ENCODE peak calls at places on chromosomes 1 and 21, in five cellular contexts. A is left ventricle myocardium inferior, C is GM12878, F is body of pancreas, H is tibial artery. O is an unnamed sample.

GRCh38 chr1:27575861-27576331 is 28.0 kb downstream of the AHDC1 start:
- DNase-seq in A (peak), C (no peak), F (peak), H (peak), O (no peak)

GRCh38 chr1:8425150-8425780 is 107.4 kb downstream of the SLC45A1 start:
- DNase-seq in A (no peak), C (no peak), F (no peak), H (no peak), O (no peak)

GRCh38 chr1:226064816-226065248 is 2.3 kb downstream of the H3-3A start:
- DNase-seq in A (no peak), C (no peak), F (peak), H (peak), O (no peak)

GRCh38 chr1:201299968-201300367 is 16.7 kb downstream of the PKP1 start:
- DNase-seq in A (peak), C (no peak), F (peak), H (no peak), O (no peak)

GRCh38 chr1:208256556-208256955 is 12.4 kb upstream of the PLXNA2 start:
- DNase-seq in A (no peak), C (no peak), F (no peak), H (no peak), O (no peak)

GRCh38 chr1:156104065-156104810 is 10.3 kb upstream of the LMNA start:
- DNase-seq in A (peak), C (no peak), F (peak), H (peak), O (no peak)

GRCh38 chr1:154869351-154870116 is 547 bp downstream of the KCNN3 start:
- DNase-seq in A (peak), C (no peak), F (peak), H (no peak), O (no peak)

GRCh38 chr1:181255270-181255929 is 166.9 kb downstream of the IER5 start:
- DNase-seq in A (no peak), C (no peak), F (peak), H (no peak), O (no peak)

GRCh38 chr21:29737188-29737587 is 202.6 kb downstream of the GRIK1 start:
- DNase-seq in A (no peak), C (no peak), F (no peak), H (no peak), O (no peak)

GRCh38 chr1:21655748-21656147 is 13.4 kb downstream of the RAP1GAP start:
- DNase-seq in A (no peak), C (no peak), F (peak), H (no peak), O (no peak)

GRCh38 chr1:216221260-216221700 is 202.0 kb downstream of the USH2A start:
- DNase-seq in A (no peak), C (peak), F (peak), H (peak), O (peak)
- H3K4me3 ChIP-seq in A (peak), C (peak), F (peak), H (peak), O (peak)

GRCh38 chr1:25622526-25622925 is 5.9 kb downstream of the MAN1C1 start:
- DNase-seq in A (no peak), C (no peak), F (no peak), H (no peak), O (no peak)

GRCh38 chr1:25620211-25620610 is 3.6 kb downstream of the MAN1C1 start:
- DNase-seq in A (no peak), C (no peak), F (no peak), H (no peak), O (no peak)

GRCh38 chr1:25619101-25619890 is 2.7 kb downstream of the MAN1C1 start:
- DNase-seq in A (peak), C (no peak), F (peak), H (no peak), O (no peak)

GRCh38 chr1:25621876-25622275 is 5.3 kb downstream of the MAN1C1 start:
- DNase-seq in A (no peak), C (no peak), F (no peak), H (no peak), O (no peak)

DNA sequence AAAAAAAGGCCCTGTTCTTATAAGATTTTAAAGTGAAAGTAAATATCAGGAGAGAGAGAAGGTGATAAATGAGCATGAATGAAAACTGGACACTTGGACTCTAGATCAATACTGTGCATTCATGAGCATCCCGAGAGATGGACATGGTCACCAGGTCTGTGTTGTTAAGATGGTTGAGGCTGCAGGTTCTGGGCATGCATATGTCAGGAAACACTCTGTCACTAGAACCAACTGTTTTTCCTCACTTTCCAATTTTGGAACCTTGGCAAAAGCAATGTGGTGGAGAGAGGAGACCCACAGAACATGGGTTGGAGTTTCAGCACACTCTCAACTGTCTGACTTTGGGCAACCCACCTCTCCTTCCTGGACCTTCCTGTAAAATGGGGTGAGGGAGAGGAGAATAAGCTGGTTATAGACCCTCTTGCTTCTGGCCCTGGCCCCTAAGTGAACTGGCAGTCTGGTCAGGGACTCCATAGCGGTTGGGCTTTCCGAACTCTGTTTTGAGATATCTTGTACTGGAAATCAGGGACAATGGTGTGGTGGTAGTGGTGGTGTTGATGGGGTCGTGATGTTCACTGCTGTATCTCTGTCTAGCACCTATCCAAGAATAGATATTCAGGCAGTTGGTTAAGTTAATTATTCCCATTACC is 4.2 kb downstream of the MAN1C1 start:
- DNase-seq in A (no peak), C (no peak), F (no peak), H (no peak), O (no peak)
- H3K4me3 ChIP-seq in A (peak), C (no peak), F (no peak), H (no peak), O (no peak)

GRCh38 chr1:204102719-204103118 is 29.8 kb downstream of the SOX13 start:
- DNase-seq in A (no peak), C (no peak), F (no peak), H (no peak), O (no peak)
- H3K4me3 ChIP-seq in A (no peak), C (no peak), F (no peak), H (no peak), O (no peak)

GRCh38 chr1:184953600-184954219 is 20.6 kb downstream of the NIBAN1 start:
- DNase-seq in A (no peak), C (no peak), F (no peak), H (no peak), O (no peak)

GRCh38 chr1:184958554-184959353 is 15.6 kb downstream of the NIBAN1 start:
- DNase-seq in A (peak), C (no peak), F (no peak), H (no peak), O (no peak)

GRCh38 chr1:184950209-184950608 is 24.1 kb downstream of the NIBAN1 start:
- DNase-seq in A (no peak), C (no peak), F (no peak), H (no peak), O (no peak)

GRCh38 chr1:184959626-184960025 is 14.7 kb downstream of the NIBAN1 start:
- DNase-seq in A (no peak), C (no peak), F (no peak), H (no peak), O (no peak)

GRCh38 chr1:184954232-184954995 is 19.9 kb downstream of the NIBAN1 start:
- DNase-seq in A (no peak), C (no peak), F (no peak), H (no peak), O (no peak)
- H3K4me3 ChIP-seq in A (no peak), C (no peak), F (no peak), H (no peak), O (no peak)

DNA sequence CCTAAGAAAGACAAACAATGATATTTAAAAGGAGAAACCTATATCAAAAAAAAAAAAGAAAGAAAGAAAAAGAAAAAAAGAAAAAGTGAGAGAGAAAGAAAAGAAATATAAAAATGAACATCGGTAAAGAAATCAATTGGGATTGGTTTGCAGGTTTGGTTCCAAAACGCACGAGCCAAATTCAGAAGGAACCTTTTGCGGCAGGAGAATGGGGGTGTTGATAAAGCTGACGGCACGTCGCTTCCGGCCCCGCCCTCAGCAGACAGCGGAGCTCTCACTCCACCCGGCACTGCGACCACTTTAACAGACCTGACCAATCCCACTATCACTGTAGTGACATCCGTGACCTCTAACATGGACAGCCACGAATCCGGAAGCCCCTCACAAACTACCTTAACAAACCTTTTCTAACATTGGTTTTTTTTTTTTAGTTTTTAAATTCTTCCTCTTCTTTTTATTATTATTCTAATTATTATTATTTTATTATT is 11.7 kb downstream of the LHX9 start:
- DNase-seq in A (no peak), C (no peak), F (no peak), H (no peak), O (no peak)
- H3K4me3 ChIP-seq in A (no peak), C (no peak), F (no peak), H (no peak), O (no peak)

DNA sequence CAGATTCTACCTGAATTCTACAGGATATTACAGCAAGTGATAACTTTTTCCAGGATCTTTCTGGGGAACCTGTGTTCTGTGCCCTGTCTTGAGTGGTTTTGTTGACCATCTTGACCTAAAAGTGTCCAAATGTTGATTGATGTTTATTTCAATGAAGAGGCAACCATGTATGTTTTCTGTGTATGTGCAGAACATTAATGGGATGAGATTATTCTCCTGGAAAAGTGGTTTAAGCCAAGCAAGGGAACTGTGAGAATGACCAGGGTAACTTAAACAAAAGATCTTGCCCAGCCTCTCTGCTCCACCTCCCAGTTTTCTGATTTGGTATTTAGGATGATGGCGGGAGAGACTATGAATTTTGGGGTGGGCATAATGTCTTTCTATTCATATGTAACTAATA is 1.0 kb upstream of the SAMD13 start:
- DNase-seq in A (no peak), C (no peak), F (no peak), H (no peak), O (no peak)
- H3K4me3 ChIP-seq in A (peak), C (no peak), F (no peak), H (no peak), O (no peak)

DNA sequence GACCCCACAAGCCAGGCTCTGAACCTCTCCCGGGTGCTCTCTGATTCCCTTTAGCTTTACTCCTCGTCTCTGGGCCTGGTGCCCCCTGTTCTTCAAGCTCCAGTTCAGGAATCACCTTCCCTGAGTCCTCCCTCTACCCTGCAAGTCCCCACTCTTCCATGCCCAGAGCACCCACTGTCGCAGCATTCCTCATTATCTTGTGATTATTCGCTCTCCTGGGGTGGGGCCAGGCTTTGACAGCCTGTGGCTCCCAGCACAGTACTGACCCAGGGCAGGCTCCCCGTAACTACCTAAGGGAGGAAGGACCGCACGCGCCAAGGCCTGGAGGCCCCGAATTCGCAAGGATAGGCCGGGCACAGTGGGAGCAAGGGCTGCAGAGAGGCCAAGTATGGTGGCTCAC is 734 bp upstream of the C1orf210 start:
- DNase-seq in A (no peak), C (no peak), F (no peak), H (no peak), O (no peak)
- H3K4me3 ChIP-seq in A (no peak), C (no peak), F (no peak), H (no peak), O (no peak)

DNA sequence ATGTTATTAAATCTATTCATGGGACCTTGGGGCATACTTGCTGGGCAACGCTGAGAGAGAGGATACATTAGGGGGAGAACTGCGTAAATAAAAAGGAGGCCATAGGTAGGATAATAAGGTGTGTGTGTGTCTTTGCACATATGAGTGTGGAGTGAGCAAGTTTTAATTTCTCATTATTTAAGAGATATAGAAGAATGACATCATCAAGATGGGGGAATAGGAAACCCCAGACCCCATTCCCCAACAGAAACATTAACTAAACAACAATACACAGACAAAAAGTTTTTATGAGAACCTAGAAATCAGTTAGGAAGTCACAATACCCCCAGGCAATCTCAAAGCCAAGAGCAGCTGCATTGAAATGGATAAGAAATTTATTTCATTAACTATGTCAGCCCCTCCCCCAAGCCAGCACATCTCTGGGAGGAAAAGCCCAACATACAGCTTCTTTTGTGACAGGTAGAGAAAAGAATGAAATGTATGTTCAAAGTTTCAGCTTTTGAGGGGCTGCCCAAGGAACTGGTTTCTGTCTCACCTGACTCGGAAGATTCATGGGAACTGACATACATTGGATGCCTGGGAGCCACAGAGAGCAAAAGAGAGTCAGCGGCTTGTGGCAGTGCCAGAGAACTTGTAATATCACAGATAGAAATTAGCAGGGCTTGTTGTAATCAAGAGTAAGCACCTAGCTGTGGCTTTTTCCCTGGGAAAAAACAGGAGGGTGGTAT is 234.3 kb upstream of the NFIA start:
- DNase-seq in A (no peak), C (no peak), F (no peak), H (no peak), O (no peak)
- H3K4me3 ChIP-seq in A (no peak), C (no peak), F (no peak), H (no peak), O (no peak)

DNA sequence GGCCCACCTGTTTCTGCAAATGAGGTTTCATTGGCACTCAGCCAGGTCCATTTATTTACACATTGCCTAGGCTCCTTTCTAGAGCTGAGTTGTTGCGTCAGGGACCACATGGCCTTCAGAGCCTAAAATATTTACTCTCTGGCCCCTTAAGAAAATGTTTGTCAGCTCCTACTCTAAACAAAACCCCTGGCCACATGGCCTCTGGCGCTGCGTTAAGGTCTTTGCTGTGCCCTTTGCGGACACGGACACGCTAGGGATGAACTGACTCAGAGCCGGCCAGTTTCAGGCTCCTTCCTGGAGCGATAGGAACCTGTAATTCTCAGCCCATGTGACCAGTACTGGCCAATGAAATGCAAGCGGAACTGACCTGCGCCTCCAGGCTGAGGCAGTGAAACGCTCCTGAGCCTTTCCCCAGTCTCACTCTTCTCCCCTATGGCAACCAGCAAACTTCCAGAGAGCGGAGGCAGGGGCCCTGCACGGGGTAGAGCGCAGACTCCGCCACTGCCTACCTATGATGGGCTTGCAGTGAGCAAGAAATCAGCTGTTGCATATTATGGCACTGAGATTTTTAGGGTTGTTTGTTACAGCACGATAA is 160.3 kb downstream of the ETS2 start:
- DNase-seq in A (no peak), C (no peak), F (peak), H (no peak), O (no peak)
- H3K4me3 ChIP-seq in A (no peak), C (no peak), F (no peak), H (no peak), O (no peak)

DNA sequence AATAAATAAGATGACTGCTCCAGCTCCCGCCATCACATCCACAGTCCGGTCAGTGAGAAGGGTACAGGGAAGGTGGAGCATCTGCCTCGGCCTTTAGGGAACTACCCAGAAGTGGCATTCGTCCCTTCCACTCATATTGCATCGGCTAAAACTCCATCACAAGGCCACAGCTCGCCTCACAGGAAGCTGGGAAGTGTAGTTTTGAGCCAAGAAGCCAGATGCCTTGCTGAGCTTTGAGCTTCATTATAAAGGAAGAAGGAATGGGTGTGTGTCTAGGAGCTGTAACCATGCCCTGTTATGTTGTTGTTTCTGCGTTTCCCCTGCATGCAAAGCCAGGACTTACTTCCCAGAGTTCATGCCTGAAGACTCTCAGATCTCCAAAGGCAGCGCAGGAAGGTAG is 61.1 kb downstream of the OPTC start:
- DNase-seq in A (no peak), C (no peak), F (no peak), H (no peak), O (no peak)
- H3K4me3 ChIP-seq in A (peak), C (no peak), F (no peak), H (no peak), O (no peak)

O was measured in GM12864.